ENCODE peak calls at places on chromosomes 13 and 19, in six cellular contexts. U is mesenchymal stem cell, M is trophoblast cell, K is IMR-90, F is H9, I is H1. S is an unnamed sample.

GRCh38 chr19:41350735-41351338 is 2.9 kb downstream of the TGFB1 start:
- DNase-seq in M (no peak), F (peak), U (peak), I (no peak), K (peak), S (no peak)

GRCh38 chr19:7391218-7391670 is 42.5 kb downstream of the ARHGEF18 start:
- DNase-seq in I (no peak), K (peak), F (no peak), M (peak), U (peak), S (no peak)

GRCh38 chr13:86486582-86486981 is 687.4 kb upstream of the SLITRK6 start:
- DNase-seq in I (no peak), K (no peak), F (no peak), M (no peak), U (no peak), S (no peak)

GRCh38 chr13:77584111-77584510 is 48.6 kb downstream of the SCEL start:
- DNase-seq in U (no peak), K (no peak), I (no peak), M (no peak), F (no peak), S (no peak)

GRCh38 chr19:1069009-1069779 is 2.2 kb downstream of the ARHGAP45 start:
- DNase-seq in F (no peak), U (no peak), M (no peak), I (no peak), K (no peak), S (no peak)

GRCh38 chr13:86918682-86919081 is 752.5 kb upstream of the SLITRK5 start:
- DNase-seq in M (no peak), U (no peak), F (no peak), K (no peak), I (no peak), S (no peak)

GRCh38 chr19:6059396-6059947 is 50.8 kb downstream of the RFX2 start:
- DNase-seq in M (peak), I (no peak), U (no peak), K (no peak), F (no peak), S (no peak)

GRCh38 chr13:80359459-80360297 is 18.8 kb upstream of the SPRY2 start:
- DNase-seq in U (peak), K (no peak), M (no peak), F (peak), I (peak), S (peak)

GRCh38 chr13:109204252-109204651 is 574.8 kb downstream of the MYO16 start:
- DNase-seq in I (no peak), K (no peak), F (no peak), M (no peak), U (no peak), S (no peak)

GRCh38 chr19:56217039-56217949 is 15.2 kb downstream of the ZSCAN5C start:
- DNase-seq in F (peak), M (peak), U (no peak), I (peak), K (peak), S (no peak)

GRCh38 chr13:85068231-85068630 is 731.0 kb downstream of the SLITRK6 start:
- DNase-seq in I (no peak), F (no peak), K (no peak), U (no peak), M (no peak), S (no peak)
- H3K14ac ChIP-seq in I (no peak), F (no peak), K (no peak), U (no peak), M (no peak), S (no peak)

GRCh38 chr19:44401108-44401786 is at the start of gene ZNF285:
- DNase-seq in F (peak), K (peak), U (peak), I (peak), M (peak), S (peak)
- H2AFZ ChIP-seq in F (peak), K (peak), U (peak), I (peak), M (peak), S (peak)

DNA sequence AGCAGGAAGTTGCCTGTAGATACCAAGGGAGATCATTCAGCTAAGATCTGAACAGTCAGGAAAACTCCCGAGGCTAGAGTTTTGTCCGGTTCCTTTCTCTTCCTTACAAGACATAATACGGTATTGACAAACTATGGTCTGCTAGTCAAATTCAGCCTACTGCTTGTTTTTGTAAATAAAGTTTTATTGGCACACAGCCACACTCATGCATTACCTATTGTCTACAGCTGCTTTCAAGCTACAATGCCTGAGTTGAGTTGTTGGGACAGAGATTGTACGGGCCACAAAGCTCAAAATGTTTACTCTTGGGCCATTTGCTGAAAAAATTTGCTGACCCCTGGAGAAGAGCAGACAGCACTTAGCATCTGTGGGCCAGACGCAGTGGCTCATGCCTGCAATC is 2.5 kb downstream of the SLC1A6 start:
- DNase-seq in U (no peak), K (no peak), I (no peak), M (no peak), F (no peak), S (no peak)
- H3K14ac ChIP-seq in U (no peak), K (no peak), I (no peak), M (no peak), F (no peak), S (no peak)

DNA sequence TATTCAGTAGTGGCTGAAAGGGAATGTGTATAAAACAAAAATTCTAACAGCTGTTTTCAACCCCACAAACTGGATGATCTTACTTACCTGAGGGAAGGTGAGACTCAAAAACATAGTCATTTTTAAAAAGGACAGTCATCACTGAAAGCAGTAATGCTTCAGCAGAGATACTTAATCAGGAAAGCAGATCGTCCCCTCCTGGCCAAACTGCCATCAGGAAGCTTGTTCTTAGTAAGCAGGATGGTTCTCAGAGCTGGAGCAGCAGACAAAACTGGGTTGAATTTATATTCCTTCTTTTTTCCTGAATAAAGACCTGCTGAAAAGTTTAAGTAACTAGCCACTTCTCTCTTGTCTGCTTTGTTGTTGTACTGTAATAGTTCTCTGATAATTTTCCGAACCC is 1156.5 kb downstream of the OLFM4 start:
- DNase-seq in K (no peak), U (no peak), I (no peak), F (no peak), M (no peak), S (no peak)
- H2AFZ ChIP-seq in K (no peak), U (no peak), I (no peak), F (no peak), M (no peak), S (peak)

GRCh38 chr13:104460553-104460952 is 1394.3 kb upstream of the SLC10A2 start:
- DNase-seq in I (no peak), M (no peak), K (no peak), U (no peak), F (no peak), S (no peak)

GRCh38 chr13:104461049-104461448 is 1394.8 kb upstream of the SLC10A2 start:
- DNase-seq in F (no peak), U (no peak), I (no peak), K (no peak), M (no peak), S (peak)

DNA sequence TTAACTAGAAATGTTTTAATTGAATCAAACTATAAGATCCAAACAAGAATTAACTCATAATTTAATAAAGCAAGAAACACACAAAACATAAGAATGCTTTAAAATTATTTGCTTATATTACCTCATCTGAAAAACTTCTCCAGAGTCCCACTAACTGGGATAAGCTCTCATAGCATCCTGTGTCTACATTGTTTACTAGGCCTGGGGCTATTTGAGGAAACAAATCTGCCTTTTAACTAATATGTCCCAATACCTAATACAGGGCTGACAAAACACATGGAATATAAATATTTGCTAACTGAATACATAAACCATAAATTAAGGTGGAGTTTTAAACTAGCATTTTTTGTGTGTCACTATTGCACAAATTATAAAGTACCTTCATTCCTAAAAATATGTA is 1399.8 kb upstream of the SLC10A2 start:
- DNase-seq in I (no peak), F (no peak), U (peak), M (no peak), K (no peak), S (no peak)
- H3K14ac ChIP-seq in I (no peak), F (no peak), U (no peak), M (no peak), K (no peak), S (no peak)

GRCh38 chr13:41496420-41497234 is 39.3 kb downstream of the RGCC start:
- DNase-seq in K (peak), U (peak), I (no peak), F (no peak), M (no peak), S (no peak)

GRCh38 chr13:41497436-41497835 is 40.1 kb downstream of the RGCC start:
- DNase-seq in I (no peak), U (no peak), F (no peak), K (no peak), M (no peak), S (no peak)

GRCh38 chr13:41492432-41493267 is 35.3 kb downstream of the RGCC start:
- DNase-seq in F (no peak), U (peak), M (no peak), I (no peak), K (no peak), S (no peak)

GRCh38 chr13:41494202-41494601 is 36.9 kb downstream of the RGCC start:
- DNase-seq in M (no peak), I (no peak), K (no peak), U (no peak), F (no peak), S (no peak)

GRCh38 chr13:41495044-41495443 is 37.7 kb downstream of the RGCC start:
- DNase-seq in K (no peak), M (no peak), I (no peak), F (no peak), U (no peak), S (no peak)
- H2AFZ ChIP-seq in K (peak), M (no peak), I (no peak), F (no peak), U (no peak), S (no peak)

S was measured in neuronal stem cell.